ENCODE peak calls at places on chromosomes 3 and 15, in six cellular contexts. Y, M, U, G, Q and T are unnamed samples.

GRCh38 chr15:99068186-99068585 is 36.7 kb upstream of the SYNM start:
- DNase-seq in Q (no peak), G (no peak), U (no peak), M (no peak), Y (no peak), T (no peak)

GRCh38 chr3:193347507-193348501 is 30.7 kb downstream of the ATP13A5 start:
- DNase-seq in Y (no peak), M (peak; percentile 20), G (no peak), Q (no peak), U (peak; percentile 22), T (peak; percentile 19)

GRCh38 chr3:160929595-160929994 is 173.6 kb downstream of the PPM1L start:
- DNase-seq in G (no peak), U (no peak), Q (peak; percentile 28), Y (peak; percentile 69), M (no peak), T (no peak)

GRCh38 chr3:168154101-168154500 is 58.4 kb upstream of the GOLIM4 start:
- DNase-seq in U (no peak), M (no peak), Q (no peak), G (no peak), Y (no peak), T (no peak)

GRCh38 chr3:193207290-193207689 is 33.7 kb upstream of the PLAAT1 start:
- DNase-seq in Q (no peak), U (peak; percentile 10), Y (no peak), M (peak; percentile 37), G (no peak), T (no peak)

GRCh38 chr3:77081240-77081661 is 41.4 kb downstream of the ROBO2 start:
- DNase-seq in M (peak; percentile 66), Q (peak; percentile 35), U (peak; percentile 96), Y (no peak), G (no peak), T (peak; percentile 92)

GRCh38 chr3:165256554-165256953 is 60.4 kb upstream of the SLITRK3 start:
- DNase-seq in U (no peak), Y (no peak), Q (no peak), G (no peak), M (no peak), T (peak; percentile 28)

GRCh38 chr3:35739964-35740527 is 100.7 kb downstream of the ARPP21 start:
- DNase-seq in U (no peak), M (no peak), Y (no peak), G (no peak), Q (no peak), T (no peak)

GRCh38 chr3:117483839-117484238 is 774.3 kb downstream of the TUSC7 start:
- DNase-seq in M (no peak), U (no peak), Y (no peak), Q (no peak), G (no peak), T (no peak)

GRCh38 chr15:89998141-89998661 is 2.9 kb upstream of the ZNF710 start:
- DNase-seq in U (peak; percentile 83), Q (peak; percentile 77), Y (no peak), M (no peak), G (no peak), T (no peak)

GRCh38 chr3:71245052-71245488 is 338.5 kb downstream of the FOXP1 start:
- DNase-seq in M (no peak), G (no peak), Q (peak; percentile 88), U (no peak), Y (peak; percentile 87), T (no peak)